ENCODE peak calls at places on chromosome 16, in eight cellular contexts. T is GM06990, F is glutamatergic neuron, Q is endodermal cell, A is dorsolateral prefrontal cortex, M is kidney, D is lower leg skin, R is cardiac muscle cell. J is an unnamed sample.
A peak's percentile ranks its signal among the peaks of the same experiment; 100 is the strongest.

GRCh38 chr16:73743665-73744496 is 552.7 kb upstream of the PSMD7 start:
- DNase-seq in T (no peak), F (peak; percentile 29), Q (peak; percentile 65), A (no peak), M (no peak), D (no peak), R (no peak), J (no peak)

GRCh38 chr16:13110124-13110796 is 208.9 kb downstream of the SHISA9 start:
- DNase-seq in T (no peak), F (no peak), Q (peak; percentile 70), A (no peak), M (peak; percentile 70), D (no peak), R (no peak), J (no peak)

GRCh38 chr16:28974007-28974436 is 556 bp upstream of the SPNS1 start:
- DNase-seq in T (no peak), F (peak; percentile 87), Q (peak; percentile 90), A (peak; percentile 76), M (no peak), D (no peak), R (peak; percentile 85), J (no peak)

GRCh38 chr16:9007177-9007794 is 43.6 kb upstream of the USP7 start:
- DNase-seq in T (no peak), F (no peak), Q (no peak), A (no peak), M (no peak), D (no peak), R (no peak), J (no peak)

GRCh38 chr16:66344533-66345145 is 21.9 kb upstream of the CDH5 start:
- DNase-seq in T (no peak), F (no peak), Q (peak; percentile 71), A (no peak), M (no peak), D (no peak), R (peak; percentile 70), J (peak; percentile 49)

GRCh38 chr16:31157136-31157535 is 7.3 kb upstream of the PRSS36 start:
- DNase-seq in T (no peak), F (no peak), Q (no peak), A (no peak), M (no peak), D (no peak), R (no peak), J (no peak)

GRCh38 chr16:75471723-75472634 is 7.5 kb upstream of the TMEM170A start:
- DNase-seq in T (no peak), F (peak; percentile 48), Q (peak; percentile 78), A (peak; percentile 73), M (peak; percentile 54), D (peak; percentile 56), R (peak; percentile 76), J (peak; percentile 78)

GRCh38 chr16:27918755-27919154 is 144.8 kb downstream of the GSG1L start:
- DNase-seq in T (no peak), F (no peak), Q (no peak), A (no peak), M (no peak), D (no peak), R (no peak), J (no peak)

GRCh38 chr16:75238853-75239371 is 12.5 kb downstream of the BCAR1 start:
- DNase-seq in T (no peak), F (peak; percentile 68), Q (no peak), A (peak; percentile 84), M (no peak), D (no peak), R (no peak), J (no peak)

GRCh38 chr16:70257391-70257790 is 5.7 kb upstream of the EXOSC6 start:
- DNase-seq in T (no peak), F (no peak), Q (peak; percentile 57), A (no peak), M (no peak), D (no peak), R (no peak), J (no peak)

GRCh38 chr16:49576941-49577340 is 203.3 kb downstream of the C16orf78 start:
- DNase-seq in T (no peak), F (no peak), Q (no peak), A (no peak), M (no peak), D (no peak), R (no peak), J (no peak)

GRCh38 chr16:21088646-21089538 is 61.8 kb downstream of the DNAH3 start:
- DNase-seq in T (no peak), F (no peak), Q (peak; percentile 55), A (peak; percentile 48), M (no peak), D (no peak), R (no peak), J (no peak)

GRCh38 chr16:56029026-56029425 is 153.9 kb upstream of the CES5A start:
- DNase-seq in T (no peak), F (no peak), Q (peak; percentile 53), A (no peak), M (no peak), D (no peak), R (no peak), J (no peak)
- TF ChIP-seq CTCF in T (no peak), F (peak; percentile 30), Q (peak; percentile 66), A (no peak), M (no peak), D (no peak), R (no peak), J (no peak)

DNA sequence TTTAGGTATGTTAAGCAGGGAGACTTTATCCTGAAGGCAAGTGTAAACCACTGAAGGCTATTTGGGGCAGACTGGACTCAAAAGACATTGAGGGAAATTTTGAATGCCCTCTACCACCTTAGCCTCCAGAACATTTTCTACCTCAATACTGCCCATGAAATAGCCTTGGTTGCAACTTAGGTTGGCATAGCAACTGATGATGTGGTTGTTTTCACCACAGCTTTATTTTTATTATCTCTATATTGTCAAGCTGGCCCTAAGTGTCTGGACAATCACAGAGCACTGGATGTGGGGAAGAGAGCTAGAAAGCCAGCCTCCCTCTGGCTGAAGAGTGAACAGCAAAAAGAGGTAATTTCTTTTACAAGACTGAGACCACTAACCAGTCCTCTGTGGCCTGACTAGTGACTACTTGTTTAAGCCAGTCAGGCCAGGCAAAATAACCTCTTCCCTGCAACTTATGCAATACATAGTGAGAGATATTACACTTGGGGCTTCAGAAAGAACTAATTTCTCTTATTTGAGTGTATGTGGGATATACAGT is 159.6 kb downstream of the HS3ST2 start:
- DNase-seq in T (no peak), F (no peak), Q (no peak), A (no peak), M (no peak), D (no peak), R (no peak), J (no peak)
- TF ChIP-seq CTCF in T (no peak), F (no peak), Q (peak; percentile 61), A (no peak), M (no peak), D (no peak), R (no peak), J (no peak)

GRCh38 chr16:78832100-78832499 is 732.6 kb downstream of the WWOX start:
- DNase-seq in T (no peak), F (no peak), Q (no peak), A (no peak), M (no peak), D (no peak), R (no peak), J (no peak)
- TF ChIP-seq CTCF in T (no peak), F (no peak), Q (no peak), A (no peak), M (no peak), D (no peak), R (no peak), J (no peak)

DNA sequence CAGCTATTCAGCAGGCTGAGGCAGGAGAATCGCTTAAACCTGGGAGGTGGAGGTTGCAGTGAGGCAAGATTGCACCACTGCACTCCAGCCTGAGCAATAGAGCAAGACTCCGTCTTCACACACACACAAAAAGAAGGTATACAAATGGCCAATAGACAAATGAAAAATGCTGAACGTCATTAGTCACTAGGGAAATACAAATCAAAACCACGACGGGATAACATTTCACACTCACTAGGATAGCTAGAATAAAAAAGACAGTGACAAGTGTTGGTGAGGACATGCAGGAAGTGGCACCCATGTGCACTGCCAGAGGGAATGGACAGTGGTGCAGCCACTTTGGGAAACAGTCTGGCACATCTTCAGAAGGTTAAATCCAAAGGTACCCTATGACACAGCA is 172.9 kb downstream of the FTO start:
- DNase-seq in T (no peak), F (no peak), Q (no peak), A (no peak), M (no peak), D (no peak), R (no peak), J (no peak)
- TF ChIP-seq CTCF in T (no peak), F (no peak), Q (no peak), A (no peak), M (no peak), D (no peak), R (no peak), J (no peak)

DNA sequence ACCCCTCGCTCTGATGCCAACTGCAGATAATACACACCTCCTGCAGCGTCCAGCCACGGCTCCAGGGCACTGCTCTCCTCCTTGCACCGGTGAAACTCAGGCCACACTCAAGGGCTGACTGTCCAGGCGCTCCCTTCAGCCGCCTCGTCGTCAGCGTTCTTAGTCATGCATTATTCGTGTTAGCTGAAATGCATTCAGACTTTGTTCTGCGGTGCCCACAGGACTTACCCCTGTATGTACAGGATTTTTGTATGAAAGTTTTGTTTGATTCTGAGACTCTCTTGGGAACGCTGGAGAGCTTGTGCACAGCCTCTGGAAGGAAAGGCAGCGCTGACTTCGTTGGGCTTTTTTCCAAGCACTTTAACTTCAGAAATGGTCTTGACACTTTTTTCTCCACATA is 22.1 kb downstream of the CIBAR2 start:
- DNase-seq in T (no peak), F (peak; percentile 40), Q (no peak), A (no peak), M (no peak), D (no peak), R (no peak), J (no peak)
- TF ChIP-seq CTCF in T (no peak), F (no peak), Q (no peak), A (no peak), M (no peak), D (no peak), R (no peak), J (no peak)

DNA sequence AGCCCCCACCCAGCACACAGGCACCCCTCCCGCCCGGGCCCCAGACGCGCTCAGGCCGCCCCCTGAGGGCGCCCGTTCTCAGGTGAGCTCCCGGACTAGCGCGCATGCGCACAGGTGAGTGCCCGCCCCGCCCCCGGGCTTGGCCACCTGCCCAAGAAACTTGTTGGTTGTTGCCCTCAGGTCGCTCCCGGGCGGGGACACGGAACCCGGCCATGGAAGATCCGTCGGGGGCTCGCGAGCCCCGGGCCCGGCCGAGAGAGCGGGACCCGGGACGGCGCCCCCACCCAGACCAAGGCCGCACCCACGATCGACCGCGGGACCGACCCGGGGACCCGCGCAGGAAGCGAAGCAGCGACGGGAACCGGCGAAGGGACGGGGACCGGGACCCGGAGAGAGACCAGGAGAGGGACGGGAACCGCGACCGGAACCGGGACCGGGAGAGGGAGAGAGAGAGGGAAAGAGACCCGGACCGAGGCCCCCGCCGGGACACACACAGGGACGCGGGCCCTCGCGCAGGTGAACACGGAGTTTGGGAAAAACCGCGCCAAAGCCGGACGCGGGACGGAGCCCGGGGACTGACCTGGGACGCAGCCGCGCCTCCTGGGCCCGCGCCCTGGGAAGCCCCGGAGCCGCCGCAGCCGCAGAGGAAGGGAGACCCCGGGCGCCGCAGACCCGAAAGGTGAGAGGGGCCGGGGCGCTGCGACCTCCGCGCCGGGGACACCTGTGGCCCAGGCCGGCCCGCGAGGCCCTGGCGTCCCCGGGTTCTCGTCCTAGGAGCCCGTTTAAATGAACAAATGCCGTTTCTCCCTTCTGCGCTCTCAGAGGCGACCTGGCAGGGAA is at the start of gene MARVELD3:
- DNase-seq in T (peak; percentile 35), F (peak; percentile 26), Q (peak; percentile 97), A (no peak), M (peak; percentile 93), D (peak; percentile 58), R (peak; percentile 24), J (peak; percentile 59)
- TF ChIP-seq CTCF in T (peak; percentile 24), F (no peak), Q (peak; percentile 49), A (no peak), M (no peak), D (no peak), R (no peak), J (no peak)